ENCODE peak calls at places on chromosomes 16 and 17, in ten cellular contexts. One of them, this sample, is unnamed.

GRCh38 chr17:79546386-79546785 is 64.5 kb downstream of the RBFOX3 start:
- DNase-seq in SK-N-SH: no peak
- DNase-seq in cardiac muscle cell: no peak
- DNase-seq in neural crest cell: no peak
- DNase-seq in activated B cell treated with CpG ODN at 0.5 μM for 24 hours: no peak
- DNase-seq in dorsolateral prefrontal cortex: no peak
- DNase-seq in cardiac fibroblast: no peak
- DNase-seq in sigmoid colon: peak
- DNase-seq in kidney epithelial cell: no peak
- DNase-seq in fibroblast of the aortic adventitia: no peak
- DNase-seq in this sample: no peak

GRCh38 chr17:76384987-76385891 is 830 bp downstream of the SPHK1 start:
- DNase-seq in SK-N-SH: peak
- DNase-seq in neural crest cell: peak
- DNase-seq in cardiac fibroblast: peak
- DNase-seq in sigmoid colon: peak
- DNase-seq in kidney epithelial cell: no peak
- DNase-seq in activated B cell treated with CpG ODN at 0.5 μM for 24 hours: peak
- DNase-seq in cardiac muscle cell: peak
- DNase-seq in dorsolateral prefrontal cortex: no peak
- DNase-seq in fibroblast of the aortic adventitia: peak
- DNase-seq in this sample: peak

GRCh38 chr16:396605-397004 is 394 bp upstream of the NME4 start:
- DNase-seq in cardiac muscle cell: peak
- DNase-seq in cardiac fibroblast: peak
- DNase-seq in kidney epithelial cell: no peak
- DNase-seq in fibroblast of the aortic adventitia: peak
- DNase-seq in neural crest cell: peak
- DNase-seq in SK-N-SH: peak
- DNase-seq in activated B cell treated with CpG ODN at 0.5 μM for 24 hours: no peak
- DNase-seq in dorsolateral prefrontal cortex: no peak
- DNase-seq in sigmoid colon: peak
- DNase-seq in this sample: no peak

GRCh38 chr16:10333321-10334032 is 52.4 kb upstream of the ATF7IP2 start:
- DNase-seq in kidney epithelial cell: no peak
- DNase-seq in activated B cell treated with CpG ODN at 0.5 μM for 24 hours: no peak
- DNase-seq in sigmoid colon: no peak
- DNase-seq in fibroblast of the aortic adventitia: no peak
- DNase-seq in cardiac fibroblast: no peak
- DNase-seq in cardiac muscle cell: no peak
- DNase-seq in dorsolateral prefrontal cortex: no peak
- DNase-seq in SK-N-SH: no peak
- DNase-seq in neural crest cell: no peak
- DNase-seq in this sample: no peak

GRCh38 chr17:82754297-82755208 is 2.7 kb downstream of the TBCD start:
- DNase-seq in kidney epithelial cell: no peak
- DNase-seq in neural crest cell: no peak
- DNase-seq in cardiac fibroblast: peak
- DNase-seq in cardiac muscle cell: peak
- DNase-seq in activated B cell treated with CpG ODN at 0.5 μM for 24 hours: no peak
- DNase-seq in fibroblast of the aortic adventitia: no peak
- DNase-seq in dorsolateral prefrontal cortex: peak
- DNase-seq in SK-N-SH: no peak
- DNase-seq in sigmoid colon: no peak
- DNase-seq in this sample: no peak

GRCh38 chr16:10562361-10562899 is 18.0 kb downstream of the EMP2 start:
- DNase-seq in cardiac muscle cell: no peak
- DNase-seq in cardiac fibroblast: no peak
- DNase-seq in dorsolateral prefrontal cortex: no peak
- DNase-seq in activated B cell treated with CpG ODN at 0.5 μM for 24 hours: no peak
- DNase-seq in neural crest cell: no peak
- DNase-seq in fibroblast of the aortic adventitia: no peak
- DNase-seq in sigmoid colon: no peak
- DNase-seq in kidney epithelial cell: no peak
- DNase-seq in SK-N-SH: no peak
- DNase-seq in this sample: no peak

GRCh38 chr16:72012607-72013006 is 4.1 kb downstream of the DHODH start:
- DNase-seq in SK-N-SH: no peak
- DNase-seq in sigmoid colon: peak
- DNase-seq in cardiac fibroblast: no peak
- DNase-seq in neural crest cell: no peak
- DNase-seq in dorsolateral prefrontal cortex: no peak
- DNase-seq in kidney epithelial cell: no peak
- DNase-seq in fibroblast of the aortic adventitia: no peak
- DNase-seq in cardiac muscle cell: no peak
- DNase-seq in activated B cell treated with CpG ODN at 0.5 μM for 24 hours: no peak
- DNase-seq in this sample: no peak

GRCh38 chr17:38602453-38602852 is 3.3 kb downstream of the SRCIN1 start:
- DNase-seq in fibroblast of the aortic adventitia: peak
- DNase-seq in kidney epithelial cell: no peak
- DNase-seq in dorsolateral prefrontal cortex: no peak
- DNase-seq in activated B cell treated with CpG ODN at 0.5 μM for 24 hours: no peak
- DNase-seq in cardiac muscle cell: no peak
- DNase-seq in neural crest cell: no peak
- DNase-seq in SK-N-SH: no peak
- DNase-seq in sigmoid colon: no peak
- DNase-seq in cardiac fibroblast: no peak
- DNase-seq in this sample: no peak

GRCh38 chr17:6072611-6073010 is 2.4 kb downstream of the WSCD1 start:
- DNase-seq in neural crest cell: no peak
- DNase-seq in kidney epithelial cell: no peak
- DNase-seq in sigmoid colon: no peak
- DNase-seq in dorsolateral prefrontal cortex: no peak
- DNase-seq in cardiac muscle cell: no peak
- DNase-seq in cardiac fibroblast: no peak
- DNase-seq in SK-N-SH: no peak
- DNase-seq in fibroblast of the aortic adventitia: no peak
- DNase-seq in activated B cell treated with CpG ODN at 0.5 μM for 24 hours: no peak
- DNase-seq in this sample: no peak

GRCh38 chr16:55508271-55508921 is 476 bp upstream of the LPCAT2 start:
- DNase-seq in kidney epithelial cell: no peak
- DNase-seq in SK-N-SH: no peak
- DNase-seq in activated B cell treated with CpG ODN at 0.5 μM for 24 hours: no peak
- DNase-seq in cardiac fibroblast: no peak
- DNase-seq in neural crest cell: no peak
- DNase-seq in fibroblast of the aortic adventitia: peak
- DNase-seq in dorsolateral prefrontal cortex: no peak
- DNase-seq in sigmoid colon: no peak
- DNase-seq in cardiac muscle cell: no peak
- DNase-seq in this sample: no peak

GRCh38 chr17:1422907-1423306 is 22.9 kb upstream of the YWHAE start:
- DNase-seq in neural crest cell: no peak
- DNase-seq in fibroblast of the aortic adventitia: peak
- DNase-seq in kidney epithelial cell: peak
- DNase-seq in activated B cell treated with CpG ODN at 0.5 μM for 24 hours: no peak
- DNase-seq in cardiac muscle cell: no peak
- DNase-seq in dorsolateral prefrontal cortex: peak
- DNase-seq in sigmoid colon: no peak
- DNase-seq in cardiac fibroblast: peak
- DNase-seq in SK-N-SH: no peak
- DNase-seq in this sample: no peak

GRCh38 chr17:50323060-50323459 is 22.9 kb upstream of the XYLT2 start:
- DNase-seq in dorsolateral prefrontal cortex: no peak
- DNase-seq in neural crest cell: no peak
- DNase-seq in SK-N-SH: no peak
- DNase-seq in sigmoid colon: no peak
- DNase-seq in fibroblast of the aortic adventitia: no peak
- DNase-seq in cardiac fibroblast: no peak
- DNase-seq in cardiac muscle cell: no peak
- DNase-seq in activated B cell treated with CpG ODN at 0.5 μM for 24 hours: no peak
- DNase-seq in kidney epithelial cell: no peak
- DNase-seq in this sample: no peak

GRCh38 chr17:82105882-82106696 is 8.1 kb upstream of the FASN start:
- DNase-seq in dorsolateral prefrontal cortex: no peak
- DNase-seq in sigmoid colon: peak
- DNase-seq in cardiac fibroblast: peak
- DNase-seq in neural crest cell: peak
- DNase-seq in fibroblast of the aortic adventitia: no peak
- DNase-seq in cardiac muscle cell: peak
- DNase-seq in SK-N-SH: peak
- DNase-seq in kidney epithelial cell: no peak
- DNase-seq in activated B cell treated with CpG ODN at 0.5 μM for 24 hours: peak
- DNase-seq in this sample: no peak

GRCh38 chr17:39667262-39668140 is 752 bp upstream of the PNMT start:
- DNase-seq in cardiac muscle cell: peak
- DNase-seq in cardiac fibroblast: no peak
- DNase-seq in sigmoid colon: no peak
- DNase-seq in SK-N-SH: peak
- DNase-seq in fibroblast of the aortic adventitia: no peak
- DNase-seq in dorsolateral prefrontal cortex: no peak
- DNase-seq in activated B cell treated with CpG ODN at 0.5 μM for 24 hours: no peak
- DNase-seq in kidney epithelial cell: no peak
- DNase-seq in neural crest cell: no peak
- DNase-seq in this sample: no peak

GRCh38 chr17:34974179-34974578 is 6.1 kb upstream of the LIG3 start:
- DNase-seq in sigmoid colon: no peak
- DNase-seq in kidney epithelial cell: no peak
- DNase-seq in cardiac fibroblast: no peak
- DNase-seq in activated B cell treated with CpG ODN at 0.5 μM for 24 hours: no peak
- DNase-seq in fibroblast of the aortic adventitia: no peak
- DNase-seq in neural crest cell: no peak
- DNase-seq in cardiac muscle cell: no peak
- DNase-seq in dorsolateral prefrontal cortex: no peak
- DNase-seq in SK-N-SH: no peak
- DNase-seq in this sample: no peak
- TF ChIP-seq CTCF in sigmoid colon: no peak
- TF ChIP-seq CTCF in kidney epithelial cell: no peak
- TF ChIP-seq CTCF in cardiac fibroblast: no peak
- TF ChIP-seq CTCF in activated B cell treated with CpG ODN at 0.5 μM for 24 hours: no peak
- TF ChIP-seq CTCF in fibroblast of the aortic adventitia: no peak
- TF ChIP-seq CTCF in neural crest cell: no peak
- TF ChIP-seq CTCF in cardiac muscle cell: no peak
- TF ChIP-seq CTCF in dorsolateral prefrontal cortex: no peak
- TF ChIP-seq CTCF in SK-N-SH: no peak
- TF ChIP-seq CTCF in this sample: no peak

DNA sequence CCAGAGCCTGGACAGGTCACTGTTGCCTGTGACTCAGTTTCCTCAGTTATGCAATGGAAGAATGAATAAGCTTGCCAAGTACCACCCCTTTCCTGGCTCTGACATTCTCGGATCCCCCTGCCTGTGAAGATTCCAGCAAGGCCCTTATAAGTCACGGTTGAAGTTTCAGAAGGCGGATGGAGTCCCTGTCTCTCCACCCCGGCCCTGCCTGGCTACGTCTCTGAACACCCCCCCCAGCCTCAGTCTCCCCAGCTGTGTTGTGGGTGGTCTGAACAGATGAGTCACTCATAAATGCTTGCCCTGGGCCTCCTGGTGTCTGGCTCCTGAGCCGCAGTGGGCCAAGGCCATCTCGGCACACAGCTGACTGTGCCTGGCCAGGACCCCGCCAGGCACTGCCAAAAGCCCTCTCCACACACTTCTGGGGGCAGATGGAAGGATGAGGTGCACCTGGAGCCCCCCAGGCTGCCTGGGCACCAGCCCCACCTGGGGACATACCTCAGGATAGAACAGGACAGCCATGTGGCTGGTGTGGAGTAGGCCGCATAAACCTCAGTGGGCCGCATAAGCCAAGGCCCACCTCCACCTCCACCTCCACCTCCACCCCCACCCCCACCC is 15.4 kb downstream of the VASN start:
- DNase-seq in activated B cell treated with CpG ODN at 0.5 μM for 24 hours: no peak
- DNase-seq in neural crest cell: no peak
- DNase-seq in cardiac fibroblast: peak
- DNase-seq in kidney epithelial cell: no peak
- DNase-seq in dorsolateral prefrontal cortex: no peak
- DNase-seq in cardiac muscle cell: no peak
- DNase-seq in sigmoid colon: no peak
- DNase-seq in SK-N-SH: no peak
- DNase-seq in fibroblast of the aortic adventitia: peak
- DNase-seq in this sample: no peak
- TF ChIP-seq CTCF in activated B cell treated with CpG ODN at 0.5 μM for 24 hours: no peak
- TF ChIP-seq CTCF in neural crest cell: no peak
- TF ChIP-seq CTCF in cardiac fibroblast: no peak
- TF ChIP-seq CTCF in kidney epithelial cell: no peak
- TF ChIP-seq CTCF in dorsolateral prefrontal cortex: no peak
- TF ChIP-seq CTCF in cardiac muscle cell: peak
- TF ChIP-seq CTCF in sigmoid colon: no peak
- TF ChIP-seq CTCF in SK-N-SH: no peak
- TF ChIP-seq CTCF in fibroblast of the aortic adventitia: no peak
- TF ChIP-seq CTCF in this sample: no peak

GRCh38 chr16:84315422-84315821 is 20.7 kb downstream of the WFDC1 start:
- DNase-seq in sigmoid colon: peak
- DNase-seq in SK-N-SH: no peak
- DNase-seq in neural crest cell: no peak
- DNase-seq in dorsolateral prefrontal cortex: no peak
- DNase-seq in fibroblast of the aortic adventitia: peak
- DNase-seq in activated B cell treated with CpG ODN at 0.5 μM for 24 hours: no peak
- DNase-seq in cardiac fibroblast: peak
- DNase-seq in cardiac muscle cell: no peak
- DNase-seq in kidney epithelial cell: no peak
- DNase-seq in this sample: no peak
- TF ChIP-seq CTCF in sigmoid colon: no peak
- TF ChIP-seq CTCF in SK-N-SH: no peak
- TF ChIP-seq CTCF in neural crest cell: no peak
- TF ChIP-seq CTCF in dorsolateral prefrontal cortex: no peak
- TF ChIP-seq CTCF in fibroblast of the aortic adventitia: no peak
- TF ChIP-seq CTCF in activated B cell treated with CpG ODN at 0.5 μM for 24 hours: no peak
- TF ChIP-seq CTCF in cardiac fibroblast: no peak
- TF ChIP-seq CTCF in cardiac muscle cell: no peak
- TF ChIP-seq CTCF in kidney epithelial cell: no peak
- TF ChIP-seq CTCF in this sample: no peak

GRCh38 chr17:18005496-18005895 is 32.8 kb downstream of the DRC3 start:
- DNase-seq in sigmoid colon: no peak
- DNase-seq in dorsolateral prefrontal cortex: no peak
- DNase-seq in cardiac muscle cell: no peak
- DNase-seq in activated B cell treated with CpG ODN at 0.5 μM for 24 hours: no peak
- DNase-seq in fibroblast of the aortic adventitia: no peak
- DNase-seq in neural crest cell: no peak
- DNase-seq in kidney epithelial cell: no peak
- DNase-seq in cardiac fibroblast: no peak
- DNase-seq in SK-N-SH: no peak
- DNase-seq in this sample: no peak

GRCh38 chr17:18006495-18007239 is 32.3 kb downstream of the ATPAF2 start:
- DNase-seq in activated B cell treated with CpG ODN at 0.5 μM for 24 hours: no peak
- DNase-seq in fibroblast of the aortic adventitia: no peak
- DNase-seq in neural crest cell: no peak
- DNase-seq in dorsolateral prefrontal cortex: no peak
- DNase-seq in sigmoid colon: no peak
- DNase-seq in kidney epithelial cell: no peak
- DNase-seq in cardiac muscle cell: no peak
- DNase-seq in cardiac fibroblast: no peak
- DNase-seq in SK-N-SH: no peak
- DNase-seq in this sample: no peak

GRCh38 chr17:18004345-18004744 is 31.7 kb downstream of the DRC3 start:
- DNase-seq in cardiac fibroblast: no peak
- DNase-seq in SK-N-SH: no peak
- DNase-seq in neural crest cell: no peak
- DNase-seq in fibroblast of the aortic adventitia: no peak
- DNase-seq in cardiac muscle cell: no peak
- DNase-seq in kidney epithelial cell: no peak
- DNase-seq in dorsolateral prefrontal cortex: no peak
- DNase-seq in sigmoid colon: no peak
- DNase-seq in activated B cell treated with CpG ODN at 0.5 μM for 24 hours: no peak
- DNase-seq in this sample: no peak

GRCh38 chr17:18002171-18002570 is 29.5 kb downstream of the DRC3 start:
- DNase-seq in neural crest cell: no peak
- DNase-seq in sigmoid colon: no peak
- DNase-seq in cardiac fibroblast: no peak
- DNase-seq in fibroblast of the aortic adventitia: no peak
- DNase-seq in kidney epithelial cell: no peak
- DNase-seq in activated B cell treated with CpG ODN at 0.5 μM for 24 hours: no peak
- DNase-seq in SK-N-SH: no peak
- DNase-seq in cardiac muscle cell: no peak
- DNase-seq in dorsolateral prefrontal cortex: no peak
- DNase-seq in this sample: no peak

GRCh38 chr17:18004901-18005305 is 32.2 kb downstream of the DRC3 start:
- DNase-seq in kidney epithelial cell: no peak
- DNase-seq in neural crest cell: no peak
- DNase-seq in SK-N-SH: no peak
- DNase-seq in cardiac muscle cell: no peak
- DNase-seq in activated B cell treated with CpG ODN at 0.5 μM for 24 hours: no peak
- DNase-seq in dorsolateral prefrontal cortex: no peak
- DNase-seq in cardiac fibroblast: no peak
- DNase-seq in sigmoid colon: no peak
- DNase-seq in fibroblast of the aortic adventitia: no peak
- DNase-seq in this sample: no peak
- TF ChIP-seq CTCF in kidney epithelial cell: peak
- TF ChIP-seq CTCF in neural crest cell: peak
- TF ChIP-seq CTCF in SK-N-SH: peak
- TF ChIP-seq CTCF in cardiac muscle cell: peak
- TF ChIP-seq CTCF in activated B cell treated with CpG ODN at 0.5 μM for 24 hours: no peak
- TF ChIP-seq CTCF in dorsolateral prefrontal cortex: no peak
- TF ChIP-seq CTCF in cardiac fibroblast: peak
- TF ChIP-seq CTCF in sigmoid colon: no peak
- TF ChIP-seq CTCF in fibroblast of the aortic adventitia: peak
- TF ChIP-seq CTCF in this sample: no peak

This sample was measured in mesothelial cell of epicardium.